ENCODE peak calls at places on chromosomes 12 and 14, in six cellular contexts. Y is IMR-90, M is K562, O is suprapubic skin, P is sigmoid colon, C is breast epithelium. E is an unnamed sample.

GRCh38 chr12:132176358-132176919 is 32.2 kb downstream of the NOC4L start:
- DNase-seq in M (no peak), C (no peak), P (no peak), Y (no peak), O (no peak), E (no peak)

GRCh38 chr14:63245893-63246292 is 41.6 kb downstream of the RHOJ start:
- DNase-seq in Y (no peak), O (no peak), C (no peak), P (peak), M (no peak), E (no peak)

GRCh38 chr12:1518763-1519516 is 75.4 kb downstream of the FBXL14 start:
- DNase-seq in P (no peak), M (peak), C (peak), O (no peak), Y (peak), E (peak)

GRCh38 chr12:47801904-47802246 is 17.8 kb downstream of the HDAC7 start:
- DNase-seq in O (no peak), C (no peak), M (no peak), P (no peak), Y (no peak), E (no peak)

GRCh38 chr14:85602366-85602765 is 72.4 kb downstream of the FLRT2 start:
- DNase-seq in P (no peak), O (no peak), C (no peak), Y (no peak), M (no peak), E (no peak)

GRCh38 chr14:61601923-61602732 is 93.2 kb upstream of the HIF1A start:
- DNase-seq in C (no peak), M (no peak), O (no peak), P (no peak), Y (no peak), E (no peak)

GRCh38 chr14:49926803-49927202 is 33.9 kb downstream of the ARF6 start:
- DNase-seq in P (no peak), Y (no peak), O (no peak), M (no peak), C (no peak), E (no peak)

GRCh38 chr12:119008691-119009221 is 27.4 kb downstream of the SRRM4 start:
- DNase-seq in O (no peak), M (no peak), Y (no peak), C (no peak), P (no peak), E (no peak)

GRCh38 chr14:62711351-62712023 is 333.8 kb downstream of the KCNH5 start:
- DNase-seq in C (no peak), P (no peak), Y (no peak), O (no peak), M (no peak), E (no peak)

GRCh38 chr14:94048676-94049624 is 22.8 kb downstream of the OTUB2 start:
- DNase-seq in Y (no peak), O (no peak), P (peak), M (no peak), C (no peak), E (no peak)

GRCh38 chr12:72133497-72134055 is 138.6 kb upstream of the TRHDE start:
- DNase-seq in C (no peak), Y (peak), P (no peak), O (no peak), M (no peak), E (no peak)

DNA sequence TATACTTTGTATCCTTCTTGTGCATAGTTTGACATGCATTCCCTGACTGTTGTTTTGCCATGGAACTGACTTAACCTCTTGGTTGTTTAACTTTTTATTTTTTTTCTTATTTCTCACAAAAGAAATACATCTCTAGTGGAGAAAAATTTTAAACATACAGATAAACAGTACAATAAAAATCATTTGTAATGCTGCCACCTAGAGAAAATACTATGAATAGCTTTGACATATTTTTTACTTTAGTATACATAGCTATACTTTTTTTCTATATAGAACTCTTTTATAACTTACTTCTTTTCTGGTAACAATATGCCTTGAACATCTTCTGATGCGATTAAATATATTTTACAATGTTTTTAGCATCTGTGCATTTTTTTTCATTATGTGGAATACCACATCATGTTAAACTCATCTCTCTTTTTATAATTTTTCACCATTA is 184.5 kb downstream of the AKAP6 start:
- DNase-seq in M (no peak), C (no peak), Y (peak), P (no peak), O (no peak), E (no peak)
- TF ChIP-seq CTCF in M (no peak), C (peak), Y (peak), P (peak), O (peak), E (peak)

GRCh38 chr14:71399057-71399487 is 491.8 kb downstream of the PCNX1 start:
- DNase-seq in Y (peak), O (no peak), P (no peak), M (no peak), C (no peak), E (no peak)
- H3K27ac ChIP-seq in Y (no peak), O (peak), P (no peak), M (no peak), C (no peak), E (no peak)

GRCh38 chr14:76426161-76426696 is 50.3 kb downstream of the ESRRB start:
- DNase-seq in P (no peak), O (no peak), Y (no peak), M (peak), C (no peak), E (no peak)

GRCh38 chr14:76423534-76423933 is 47.6 kb downstream of the ESRRB start:
- DNase-seq in Y (no peak), O (no peak), M (no peak), C (no peak), P (no peak), E (no peak)

GRCh38 chr14:76421662-76422061 is 45.7 kb downstream of the ESRRB start:
- DNase-seq in Y (no peak), C (no peak), O (no peak), M (no peak), P (no peak), E (no peak)

GRCh38 chr14:76422662-76423061 is 46.7 kb downstream of the ESRRB start:
- DNase-seq in M (no peak), Y (no peak), O (no peak), P (no peak), C (no peak), E (no peak)

GRCh38 chr14:76424359-76424758 is 48.4 kb downstream of the ESRRB start:
- DNase-seq in O (no peak), C (no peak), M (no peak), P (no peak), Y (no peak), E (no peak)
- TF ChIP-seq CTCF in O (no peak), C (no peak), M (no peak), P (no peak), Y (no peak), E (no peak)

DNA sequence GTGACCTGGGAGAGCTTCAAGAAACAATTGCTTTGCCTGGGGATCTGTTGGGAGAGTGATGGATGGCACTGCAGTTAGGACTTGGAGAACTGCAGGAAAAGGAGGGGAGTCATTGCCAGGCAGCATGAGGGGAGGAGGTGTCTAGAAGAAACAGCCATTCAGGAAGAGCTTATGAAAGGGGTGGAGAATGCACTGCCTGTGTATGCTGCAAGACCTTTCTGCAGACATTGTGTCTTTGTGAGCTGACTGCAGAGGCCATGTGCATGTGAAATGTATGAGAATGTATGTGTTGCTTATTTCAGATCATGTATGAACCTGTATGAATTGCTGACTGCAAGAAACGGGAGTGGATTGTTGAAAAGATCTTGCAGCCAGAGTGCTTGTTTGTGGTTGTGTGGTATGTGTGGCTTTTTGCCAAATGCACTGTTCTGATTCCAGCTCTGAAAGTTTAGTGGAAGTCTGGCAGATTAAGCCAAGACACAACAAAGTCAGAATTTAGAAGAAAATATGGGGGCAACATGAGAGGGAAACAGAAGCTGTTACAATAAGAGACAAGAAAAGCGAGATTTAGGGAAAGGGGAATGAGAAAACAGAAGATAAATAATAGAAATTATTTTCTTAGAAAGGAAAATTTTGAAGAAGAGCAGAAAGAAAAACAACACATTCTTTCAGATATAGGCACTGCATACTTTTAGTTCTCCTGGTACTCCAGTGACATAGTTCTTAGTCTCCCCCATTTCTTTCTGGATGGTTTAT is 9.8 kb upstream of the RIMKLB start:
- DNase-seq in O (no peak), Y (peak), M (no peak), P (peak), C (no peak), E (no peak)
- H3K27ac ChIP-seq in O (peak), Y (no peak), M (no peak), P (peak), C (no peak), E (peak)

E was measured in RWPE2.